ENCODE peak calls at places on chromosomes 5 and 9, in five cellular contexts. U is T-helper 2 cell; Q is activated CD8-positive, alpha-beta memory T cell treated with anti-CD3 and anti-CD28 coated beads, Interleukin-2, amount 50 U/mL, for 48 hours; C is heart left ventricle; S is A673. D is an unnamed sample.

GRCh38 chr9:35811364-35812024 is 568 bp downstream of the SPAG8 start:
- DNase-seq in S (no peak), Q (no peak), C (peak), U (no peak), D (no peak)

GRCh38 chr5:168209561-168209960 is 81.9 kb upstream of the WWC1 start:
- DNase-seq in S (peak), Q (no peak), U (no peak), C (no peak), D (no peak)

GRCh38 chr5:57960569-57960968 is 478.0 kb upstream of the ACTBL2 start:
- DNase-seq in Q (no peak), U (no peak), S (no peak), C (no peak), D (no peak)

GRCh38 chr5:157575096-157575872 is at the start of gene ADAM19:
- DNase-seq in S (peak), U (peak), Q (peak), C (peak), D (no peak)

GRCh38 chr9:125428060-125428481 is 166.4 kb downstream of the GAPVD1 start:
- DNase-seq in S (no peak), Q (peak), C (no peak), U (no peak), D (no peak)

GRCh38 chr9:75239176-75239575 is 150.9 kb downstream of the OSTF1 start:
- DNase-seq in C (no peak), Q (no peak), S (peak), U (no peak), D (no peak)

GRCh38 chr9:107827304-107827703 is 337.7 kb upstream of the KLF4 start:
- DNase-seq in C (no peak), S (no peak), U (no peak), Q (no peak), D (no peak)

GRCh38 chr5:93279292-93279974 is 301.6 kb downstream of the NR2F1-AS1 start:
- DNase-seq in U (no peak), Q (no peak), C (no peak), S (peak), D (no peak)

GRCh38 chr9:21110708-21111576 is 30.7 kb downstream of the IFNW1 start:
- DNase-seq in Q (no peak), S (peak), U (peak), C (no peak), D (no peak)

GRCh38 chr5:42570946-42571625 is 147.8 kb downstream of the GHR start:
- DNase-seq in Q (no peak), U (no peak), S (peak), C (no peak), D (no peak)

GRCh38 chr5:179051784-179052183 is 8.4 kb upstream of the ZNF354C start:
- DNase-seq in S (no peak), C (no peak), Q (no peak), U (no peak), D (no peak)

GRCh38 chr9:78676623-78677022 is 379.7 kb downstream of the PSAT1 start:
- DNase-seq in U (no peak), S (no peak), Q (no peak), C (no peak), D (no peak)

GRCh38 chr5:74685979-74686631 is 1.1 kb downstream of the HEXB start:
- DNase-seq in U (peak), C (peak), Q (no peak), S (no peak), D (no peak)

GRCh38 chr9:110967196-110967595 is 71.1 kb downstream of the LPAR1 start:
- DNase-seq in U (no peak), Q (no peak), S (no peak), C (no peak), D (no peak)

GRCh38 chr9:32348289-32348688 is 36.2 kb upstream of the ACO1 start:
- DNase-seq in Q (no peak), S (no peak), C (no peak), U (no peak), D (no peak)

GRCh38 chr5:151132959-151133358 is 24.6 kb downstream of the ANXA6 start:
- DNase-seq in U (no peak), S (no peak), C (no peak), Q (no peak), D (no peak)

GRCh38 chr5:88707216-88707965 is 175.6 kb downstream of the MEF2C start:
- DNase-seq in Q (no peak), U (no peak), S (no peak), C (no peak), D (no peak)

GRCh38 chr9:73995836-73996235 is 501.3 kb upstream of the RORB start:
- DNase-seq in C (no peak), S (no peak), Q (no peak), U (no peak), D (no peak)

GRCh38 chr9:95074632-95075269 is 242.8 kb downstream of the FANCC start:
- DNase-seq in S (no peak), Q (peak), U (no peak), C (no peak), D (peak)

GRCh38 chr5:40307920-40308319 is 371.8 kb upstream of the PTGER4 start:
- DNase-seq in Q (no peak), C (no peak), S (no peak), U (peak), D (no peak)

GRCh38 chr9:304519-305185 is 90.0 kb downstream of the DOCK8 start:
- DNase-seq in S (no peak), U (peak), C (no peak), Q (no peak), D (no peak)

GRCh38 chr5:97832645-97833296 is 649.7 kb upstream of the RIOK2 start:
- DNase-seq in S (no peak), C (no peak), Q (no peak), U (no peak), D (no peak)

D was measured in right atrium auricular region.